ENCODE peak calls at places on chromosomes 6 and 20, in five cellular contexts. One of them, this sample, is unnamed.

GRCh38 chr6:142286088-142286409 is 15.8 kb upstream of the ADGRG6 start:
- DNase-seq in small intestine: no peak
- DNase-seq in CD4-positive, alpha-beta memory T cell: no peak
- DNase-seq in Panc1: no peak
- DNase-seq in gastrocnemius medialis: no peak
- DNase-seq in this sample: no peak

GRCh38 chr6:35808688-35809087 is 3.5 kb downstream of the LHFPL5 start:
- DNase-seq in small intestine: no peak
- DNase-seq in CD4-positive, alpha-beta memory T cell: no peak
- DNase-seq in Panc1: no peak
- DNase-seq in gastrocnemius medialis: no peak
- DNase-seq in this sample: no peak

GRCh38 chr6:168558686-168559085 is 117.7 kb downstream of the SMOC2 start:
- DNase-seq in small intestine: no peak
- DNase-seq in CD4-positive, alpha-beta memory T cell: no peak
- DNase-seq in Panc1: no peak
- DNase-seq in gastrocnemius medialis: no peak
- DNase-seq in this sample: no peak

GRCh38 chr6:116369540-116370327 is 1.0 kb upstream of the DSE start:
- DNase-seq in small intestine: no peak
- DNase-seq in CD4-positive, alpha-beta memory T cell: peak
- DNase-seq in Panc1: no peak
- DNase-seq in gastrocnemius medialis: no peak
- DNase-seq in this sample: no peak

GRCh38 chr6:157198425-157199279 is 124.7 kb downstream of the TMEM242 start:
- DNase-seq in small intestine: peak
- DNase-seq in CD4-positive, alpha-beta memory T cell: no peak
- DNase-seq in Panc1: no peak
- DNase-seq in gastrocnemius medialis: peak
- DNase-seq in this sample: peak

GRCh38 chr20:32685541-32686529 is 12.1 kb upstream of the C20orf203 start:
- DNase-seq in small intestine: no peak
- DNase-seq in CD4-positive, alpha-beta memory T cell: no peak
- DNase-seq in Panc1: no peak
- DNase-seq in gastrocnemius medialis: no peak
- DNase-seq in this sample: no peak

GRCh38 chr6:131258010-131258652 is 122.9 kb downstream of the AKAP7 start:
- DNase-seq in small intestine: peak
- DNase-seq in CD4-positive, alpha-beta memory T cell: no peak
- DNase-seq in Panc1: no peak
- DNase-seq in gastrocnemius medialis: no peak
- DNase-seq in this sample: no peak

GRCh38 chr6:127717384-127717783 is 140.4 kb downstream of the C6orf58 start:
- DNase-seq in small intestine: no peak
- DNase-seq in CD4-positive, alpha-beta memory T cell: no peak
- DNase-seq in Panc1: no peak
- DNase-seq in gastrocnemius medialis: no peak
- DNase-seq in this sample: no peak

GRCh38 chr6:137867685-137868509 is 838 bp downstream of the TNFAIP3 start:
- DNase-seq in small intestine: peak
- DNase-seq in CD4-positive, alpha-beta memory T cell: peak
- DNase-seq in Panc1: no peak
- DNase-seq in gastrocnemius medialis: no peak
- DNase-seq in this sample: no peak

GRCh38 chr6:149319413-149319812 is 1.9 kb downstream of the TAB2 start:
- DNase-seq in small intestine: no peak
- DNase-seq in CD4-positive, alpha-beta memory T cell: no peak
- DNase-seq in Panc1: no peak
- DNase-seq in gastrocnemius medialis: no peak
- DNase-seq in this sample: no peak

GRCh38 chr6:130796313-130796905 is 30.8 kb upstream of the SMLR1 start:
- DNase-seq in small intestine: no peak
- DNase-seq in CD4-positive, alpha-beta memory T cell: no peak
- DNase-seq in Panc1: no peak
- DNase-seq in gastrocnemius medialis: no peak
- DNase-seq in this sample: no peak

GRCh38 chr20:62210496-62210855 is 9.6 kb downstream of the HRH3 start:
- DNase-seq in small intestine: no peak
- DNase-seq in CD4-positive, alpha-beta memory T cell: no peak
- DNase-seq in Panc1: no peak
- DNase-seq in gastrocnemius medialis: no peak
- DNase-seq in this sample: no peak

GRCh38 chr6:6758915-6759654 is 170.6 kb downstream of the LY86 start:
- DNase-seq in small intestine: no peak
- DNase-seq in CD4-positive, alpha-beta memory T cell: no peak
- DNase-seq in Panc1: no peak
- DNase-seq in gastrocnemius medialis: no peak
- DNase-seq in this sample: no peak

GRCh38 chr20:18645196-18645745 is 57.4 kb downstream of the DTD1 start:
- DNase-seq in small intestine: no peak
- DNase-seq in CD4-positive, alpha-beta memory T cell: no peak
- DNase-seq in Panc1: no peak
- DNase-seq in gastrocnemius medialis: no peak
- DNase-seq in this sample: no peak

GRCh38 chr6:152059909-152060308 is 252.4 kb downstream of the ESR1 start:
- DNase-seq in small intestine: no peak
- DNase-seq in CD4-positive, alpha-beta memory T cell: no peak
- DNase-seq in Panc1: no peak
- DNase-seq in gastrocnemius medialis: no peak
- DNase-seq in this sample: no peak

GRCh38 chr6:122752493-122752892 is 27.0 kb upstream of the FABP7 start:
- DNase-seq in small intestine: no peak
- DNase-seq in CD4-positive, alpha-beta memory T cell: no peak
- DNase-seq in Panc1: no peak
- DNase-seq in gastrocnemius medialis: no peak
- DNase-seq in this sample: no peak

GRCh38 chr6:122751291-122751690 is 28.2 kb upstream of the FABP7 start:
- DNase-seq in small intestine: no peak
- DNase-seq in CD4-positive, alpha-beta memory T cell: no peak
- DNase-seq in Panc1: no peak
- DNase-seq in gastrocnemius medialis: no peak
- DNase-seq in this sample: no peak

GRCh38 chr6:122747573-122747972 is 31.9 kb upstream of the FABP7 start:
- DNase-seq in small intestine: no peak
- DNase-seq in CD4-positive, alpha-beta memory T cell: no peak
- DNase-seq in Panc1: no peak
- DNase-seq in gastrocnemius medialis: no peak
- DNase-seq in this sample: no peak

GRCh38 chr6:122746708-122747107 is 32.8 kb upstream of the FABP7 start:
- DNase-seq in small intestine: no peak
- DNase-seq in CD4-positive, alpha-beta memory T cell: no peak
- DNase-seq in Panc1: no peak
- DNase-seq in gastrocnemius medialis: no peak
- DNase-seq in this sample: no peak

DNA sequence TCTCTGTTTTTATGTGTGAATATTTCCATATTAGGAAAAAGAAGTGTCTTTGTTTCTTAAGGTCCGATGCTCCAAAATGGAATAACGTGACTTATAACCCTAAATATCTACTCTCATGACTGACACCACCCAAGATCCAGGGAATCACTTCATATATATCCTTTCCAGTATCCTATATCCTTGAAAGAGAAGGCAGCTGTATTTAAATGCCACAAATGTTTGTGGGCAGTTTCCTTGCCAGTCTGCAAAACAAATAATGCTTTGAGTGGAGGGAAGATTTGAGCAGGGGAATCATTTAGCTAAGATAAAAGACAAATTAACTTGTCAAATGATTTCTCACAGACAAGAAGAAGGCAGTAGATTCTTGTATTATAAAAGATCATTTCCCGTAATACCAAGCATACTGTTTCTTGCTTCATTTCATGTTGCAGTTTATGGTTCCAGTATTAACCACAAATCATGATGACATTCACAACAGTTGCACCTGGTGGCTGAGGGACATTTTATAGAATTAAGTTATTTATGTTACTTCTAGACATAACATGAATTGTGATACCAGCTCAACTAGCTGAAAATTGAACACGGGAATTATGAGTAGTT is 30.0 kb upstream of the FABP7 start:
- DNase-seq in small intestine: no peak
- DNase-seq in CD4-positive, alpha-beta memory T cell: no peak
- DNase-seq in Panc1: no peak
- DNase-seq in gastrocnemius medialis: no peak
- DNase-seq in this sample: no peak
- H3K27ac ChIP-seq in small intestine: no peak
- H3K27ac ChIP-seq in CD4-positive, alpha-beta memory T cell: no peak
- H3K27ac ChIP-seq in Panc1: no peak
- H3K27ac ChIP-seq in gastrocnemius medialis: no peak
- H3K27ac ChIP-seq in this sample: no peak

GRCh38 chr20:25408170-25408547 is 686 bp downstream of the GINS1 start:
- DNase-seq in small intestine: no peak
- DNase-seq in CD4-positive, alpha-beta memory T cell: no peak
- DNase-seq in Panc1: no peak
- DNase-seq in gastrocnemius medialis: no peak
- DNase-seq in this sample: no peak
- H3K4me3 ChIP-seq in small intestine: no peak
- H3K4me3 ChIP-seq in CD4-positive, alpha-beta memory T cell: peak
- H3K4me3 ChIP-seq in Panc1: peak
- H3K4me3 ChIP-seq in gastrocnemius medialis: peak
- H3K4me3 ChIP-seq in this sample: peak

DNA sequence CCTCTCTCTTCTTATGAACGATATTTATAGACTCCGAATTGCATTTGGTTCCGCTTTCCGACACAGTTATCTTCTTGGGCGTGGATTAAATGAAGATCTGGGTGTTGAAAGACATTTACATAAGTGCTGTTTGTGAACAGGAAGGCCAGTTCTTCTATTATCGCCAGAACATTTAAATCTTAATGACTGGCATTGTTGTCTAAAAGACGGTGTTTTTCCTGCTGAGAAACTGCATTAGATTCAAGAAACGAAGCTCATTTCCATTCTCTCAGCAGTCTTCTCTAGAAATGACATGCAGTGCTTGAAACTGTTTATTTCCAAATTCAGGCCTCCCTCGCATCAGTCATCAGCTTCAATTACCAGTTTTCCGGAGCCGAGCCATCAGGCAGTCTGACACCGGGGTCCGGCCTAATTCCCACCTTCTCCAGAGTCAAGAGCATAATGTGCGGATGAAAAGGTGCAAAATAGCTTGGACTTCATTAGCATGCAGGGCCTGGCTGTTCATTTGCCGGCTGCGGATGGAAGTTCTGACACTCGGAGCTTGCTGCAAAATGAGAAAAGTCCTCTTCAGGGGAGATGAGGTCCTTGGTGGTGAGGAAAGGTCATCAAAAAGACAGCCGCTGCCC is 15.9 kb downstream of the LINC00237 start:
- DNase-seq in small intestine: no peak
- DNase-seq in CD4-positive, alpha-beta memory T cell: no peak
- DNase-seq in Panc1: no peak
- DNase-seq in gastrocnemius medialis: no peak
- DNase-seq in this sample: no peak
- H3K27ac ChIP-seq in small intestine: no peak
- H3K27ac ChIP-seq in CD4-positive, alpha-beta memory T cell: no peak
- H3K27ac ChIP-seq in Panc1: no peak
- H3K27ac ChIP-seq in gastrocnemius medialis: no peak
- H3K27ac ChIP-seq in this sample: no peak

GRCh38 chr6:108588586-108588985 is 27.9 kb downstream of the FOXO3 start:
- DNase-seq in small intestine: peak
- DNase-seq in CD4-positive, alpha-beta memory T cell: no peak
- DNase-seq in Panc1: no peak
- DNase-seq in gastrocnemius medialis: no peak
- DNase-seq in this sample: no peak

GRCh38 chr6:108585921-108586320 is 25.2 kb downstream of the FOXO3 start:
- DNase-seq in small intestine: no peak
- DNase-seq in CD4-positive, alpha-beta memory T cell: no peak
- DNase-seq in Panc1: no peak
- DNase-seq in gastrocnemius medialis: no peak
- DNase-seq in this sample: no peak

GRCh38 chr6:108587258-108588059 is 26.7 kb downstream of the FOXO3 start:
- DNase-seq in small intestine: no peak
- DNase-seq in CD4-positive, alpha-beta memory T cell: no peak
- DNase-seq in Panc1: no peak
- DNase-seq in gastrocnemius medialis: no peak
- DNase-seq in this sample: no peak

GRCh38 chr6:108591040-108591816 is 30.5 kb downstream of the FOXO3 start:
- DNase-seq in small intestine: no peak
- DNase-seq in CD4-positive, alpha-beta memory T cell: no peak
- DNase-seq in Panc1: no peak
- DNase-seq in gastrocnemius medialis: no peak
- DNase-seq in this sample: no peak

DNA sequence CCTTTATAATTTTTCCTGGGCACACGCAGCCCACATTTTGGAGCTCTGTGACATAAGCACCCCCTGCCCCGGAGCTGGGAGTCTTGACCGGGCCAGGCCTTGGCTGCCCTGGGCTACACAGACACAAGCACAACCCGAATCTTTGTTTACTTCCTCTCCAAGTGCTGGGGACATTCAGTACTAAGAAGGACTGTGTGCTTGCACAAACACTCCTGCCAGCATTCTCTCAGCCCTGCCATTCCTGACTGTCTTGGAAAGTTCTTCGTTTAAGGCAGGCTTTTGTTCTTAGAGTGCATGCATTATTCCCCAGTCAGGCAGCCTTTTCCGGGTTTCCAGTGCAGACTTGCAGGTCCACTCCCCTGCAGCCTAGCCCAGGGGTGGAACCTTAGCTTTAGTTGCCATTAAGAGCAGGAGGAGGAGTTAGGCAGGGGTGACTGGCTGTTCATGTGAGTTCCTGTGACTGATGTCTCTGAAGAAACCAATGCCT is 28.6 kb downstream of the FOXO3 start:
- DNase-seq in small intestine: peak
- DNase-seq in CD4-positive, alpha-beta memory T cell: no peak
- DNase-seq in Panc1: peak
- DNase-seq in gastrocnemius medialis: peak
- DNase-seq in this sample: no peak
- H3K4me3 ChIP-seq in small intestine: no peak
- H3K4me3 ChIP-seq in CD4-positive, alpha-beta memory T cell: no peak
- H3K4me3 ChIP-seq in Panc1: no peak
- H3K4me3 ChIP-seq in gastrocnemius medialis: peak
- H3K4me3 ChIP-seq in this sample: peak

GRCh38 chr20:59318201-59318790 is 17.9 kb downstream of the EDN3 start:
- DNase-seq in small intestine: no peak
- DNase-seq in CD4-positive, alpha-beta memory T cell: no peak
- DNase-seq in Panc1: no peak
- DNase-seq in gastrocnemius medialis: no peak
- DNase-seq in this sample: no peak

GRCh38 chr20:59316911-59317310 is 16.5 kb downstream of the EDN3 start:
- DNase-seq in small intestine: peak
- DNase-seq in CD4-positive, alpha-beta memory T cell: no peak
- DNase-seq in Panc1: no peak
- DNase-seq in gastrocnemius medialis: no peak
- DNase-seq in this sample: no peak

GRCh38 chr20:59318803-59319202 is 18.4 kb downstream of the EDN3 start:
- DNase-seq in small intestine: no peak
- DNase-seq in CD4-positive, alpha-beta memory T cell: no peak
- DNase-seq in Panc1: no peak
- DNase-seq in gastrocnemius medialis: no peak
- DNase-seq in this sample: no peak

GRCh38 chr20:59314872-59315500 is 14.6 kb downstream of the EDN3 start:
- DNase-seq in small intestine: no peak
- DNase-seq in CD4-positive, alpha-beta memory T cell: no peak
- DNase-seq in Panc1: no peak
- DNase-seq in gastrocnemius medialis: no peak
- DNase-seq in this sample: no peak

DNA sequence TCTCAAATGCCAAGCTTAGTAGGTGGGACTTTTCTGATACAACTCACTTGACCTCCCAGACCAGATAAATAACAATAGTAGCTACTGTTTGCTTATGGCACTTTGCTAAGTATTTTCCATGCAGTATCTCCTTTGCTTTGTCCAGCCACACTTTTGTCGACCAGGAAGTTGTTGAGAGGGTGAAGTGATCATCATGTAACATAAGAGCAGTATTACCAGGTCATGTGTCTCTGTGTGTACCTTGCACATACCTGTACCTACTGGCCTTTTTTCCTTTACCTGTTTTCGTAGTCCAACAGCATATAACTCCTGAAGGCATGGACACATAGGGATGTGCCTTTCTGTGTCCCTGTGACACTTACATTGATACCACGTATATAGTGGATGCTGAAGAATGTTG is 16.9 kb downstream of the EDN3 start:
- DNase-seq in small intestine: no peak
- DNase-seq in CD4-positive, alpha-beta memory T cell: no peak
- DNase-seq in Panc1: no peak
- DNase-seq in gastrocnemius medialis: no peak
- DNase-seq in this sample: no peak
- H3K27ac ChIP-seq in small intestine: peak
- H3K27ac ChIP-seq in CD4-positive, alpha-beta memory T cell: no peak
- H3K27ac ChIP-seq in Panc1: no peak
- H3K27ac ChIP-seq in gastrocnemius medialis: no peak
- H3K27ac ChIP-seq in this sample: no peak

This sample was measured in keratinocyte.